ENCODE peak calls at places on chromosomes 12 and 14, in ten cellular contexts. One of them, this sample, is unnamed.

GRCh38 chr12:45303955-45304354 is 88.1 kb downstream of the ANO6 start:
- DNase-seq in AG10803: peak
- DNase-seq in activated naive CD4-positive, alpha-beta T cell treated with anti-CD3 and anti-CD28 coated beads for 36 hours: no peak
- DNase-seq in H1: no peak
- DNase-seq in stromal cell of bone marrow: no peak
- DNase-seq in activated CD4-positive, alpha-beta T cell treated with anti-CD3 and anti-CD28 coated beads for 48 hours: no peak
- DNase-seq in hypothalamus: no peak
- DNase-seq in activated CD8-positive, alpha-beta memory T cell treated with anti-CD3 and anti-CD28 coated beads for 1 hour: no peak
- DNase-seq in Ammon's horn: no peak
- DNase-seq in progenitor cell of endocrine pancreas: no peak
- DNase-seq in this sample: peak

GRCh38 chr12:1117970-1118563 is 127.0 kb downstream of the ERC1 start:
- DNase-seq in progenitor cell of endocrine pancreas: peak
- DNase-seq in Ammon's horn: peak
- DNase-seq in activated CD4-positive, alpha-beta T cell treated with anti-CD3 and anti-CD28 coated beads for 48 hours: peak
- DNase-seq in activated CD8-positive, alpha-beta memory T cell treated with anti-CD3 and anti-CD28 coated beads for 1 hour: peak
- DNase-seq in stromal cell of bone marrow: peak
- DNase-seq in H1: no peak
- DNase-seq in activated naive CD4-positive, alpha-beta T cell treated with anti-CD3 and anti-CD28 coated beads for 36 hours: peak
- DNase-seq in AG10803: peak
- DNase-seq in hypothalamus: no peak
- DNase-seq in this sample: peak

GRCh38 chr12:77231548-77231947 is 166.2 kb upstream of the E2F7 start:
- DNase-seq in stromal cell of bone marrow: peak
- DNase-seq in H1: no peak
- DNase-seq in hypothalamus: no peak
- DNase-seq in activated naive CD4-positive, alpha-beta T cell treated with anti-CD3 and anti-CD28 coated beads for 36 hours: no peak
- DNase-seq in activated CD8-positive, alpha-beta memory T cell treated with anti-CD3 and anti-CD28 coated beads for 1 hour: no peak
- DNase-seq in Ammon's horn: peak
- DNase-seq in AG10803: peak
- DNase-seq in progenitor cell of endocrine pancreas: no peak
- DNase-seq in activated CD4-positive, alpha-beta T cell treated with anti-CD3 and anti-CD28 coated beads for 48 hours: no peak
- DNase-seq in this sample: no peak

GRCh38 chr12:88579572-88579940 is 715 bp downstream of the KITLG start:
- DNase-seq in H1: no peak
- DNase-seq in activated CD4-positive, alpha-beta T cell treated with anti-CD3 and anti-CD28 coated beads for 48 hours: no peak
- DNase-seq in hypothalamus: no peak
- DNase-seq in Ammon's horn: peak
- DNase-seq in AG10803: no peak
- DNase-seq in activated CD8-positive, alpha-beta memory T cell treated with anti-CD3 and anti-CD28 coated beads for 1 hour: no peak
- DNase-seq in stromal cell of bone marrow: no peak
- DNase-seq in progenitor cell of endocrine pancreas: peak
- DNase-seq in activated naive CD4-positive, alpha-beta T cell treated with anti-CD3 and anti-CD28 coated beads for 36 hours: no peak
- DNase-seq in this sample: peak

GRCh38 chr14:50095895-50096294 is 20.5 kb downstream of the VCPKMT start:
- DNase-seq in Ammon's horn: no peak
- DNase-seq in progenitor cell of endocrine pancreas: no peak
- DNase-seq in H1: no peak
- DNase-seq in activated CD8-positive, alpha-beta memory T cell treated with anti-CD3 and anti-CD28 coated beads for 1 hour: no peak
- DNase-seq in activated CD4-positive, alpha-beta T cell treated with anti-CD3 and anti-CD28 coated beads for 48 hours: no peak
- DNase-seq in AG10803: no peak
- DNase-seq in stromal cell of bone marrow: no peak
- DNase-seq in hypothalamus: no peak
- DNase-seq in activated naive CD4-positive, alpha-beta T cell treated with anti-CD3 and anti-CD28 coated beads for 36 hours: no peak
- DNase-seq in this sample: no peak

GRCh38 chr12:113298861-113299545 is 35.9 kb downstream of the SLC8B1 start:
- DNase-seq in progenitor cell of endocrine pancreas: no peak
- DNase-seq in Ammon's horn: peak
- DNase-seq in activated naive CD4-positive, alpha-beta T cell treated with anti-CD3 and anti-CD28 coated beads for 36 hours: no peak
- DNase-seq in stromal cell of bone marrow: no peak
- DNase-seq in AG10803: peak
- DNase-seq in activated CD8-positive, alpha-beta memory T cell treated with anti-CD3 and anti-CD28 coated beads for 1 hour: no peak
- DNase-seq in H1: no peak
- DNase-seq in hypothalamus: no peak
- DNase-seq in activated CD4-positive, alpha-beta T cell treated with anti-CD3 and anti-CD28 coated beads for 48 hours: no peak
- DNase-seq in this sample: no peak

GRCh38 chr12:100576311-100577036 is 3.0 kb downstream of the GAS2L3 start:
- DNase-seq in activated CD4-positive, alpha-beta T cell treated with anti-CD3 and anti-CD28 coated beads for 48 hours: no peak
- DNase-seq in stromal cell of bone marrow: peak
- DNase-seq in activated CD8-positive, alpha-beta memory T cell treated with anti-CD3 and anti-CD28 coated beads for 1 hour: no peak
- DNase-seq in activated naive CD4-positive, alpha-beta T cell treated with anti-CD3 and anti-CD28 coated beads for 36 hours: no peak
- DNase-seq in H1: no peak
- DNase-seq in hypothalamus: no peak
- DNase-seq in Ammon's horn: no peak
- DNase-seq in AG10803: peak
- DNase-seq in progenitor cell of endocrine pancreas: no peak
- DNase-seq in this sample: no peak

GRCh38 chr14:63542231-63542999 is 762 bp downstream of the PPP2R5E start:
- DNase-seq in H1: no peak
- DNase-seq in stromal cell of bone marrow: no peak
- DNase-seq in hypothalamus: no peak
- DNase-seq in activated CD8-positive, alpha-beta memory T cell treated with anti-CD3 and anti-CD28 coated beads for 1 hour: no peak
- DNase-seq in progenitor cell of endocrine pancreas: peak
- DNase-seq in activated CD4-positive, alpha-beta T cell treated with anti-CD3 and anti-CD28 coated beads for 48 hours: peak
- DNase-seq in activated naive CD4-positive, alpha-beta T cell treated with anti-CD3 and anti-CD28 coated beads for 36 hours: peak
- DNase-seq in AG10803: peak
- DNase-seq in Ammon's horn: no peak
- DNase-seq in this sample: no peak

GRCh38 chr12:49389092-49389703 is 21.9 kb downstream of the SPATS2 start:
- DNase-seq in activated CD8-positive, alpha-beta memory T cell treated with anti-CD3 and anti-CD28 coated beads for 1 hour: peak
- DNase-seq in AG10803: no peak
- DNase-seq in hypothalamus: no peak
- DNase-seq in activated CD4-positive, alpha-beta T cell treated with anti-CD3 and anti-CD28 coated beads for 48 hours: peak
- DNase-seq in Ammon's horn: no peak
- DNase-seq in progenitor cell of endocrine pancreas: no peak
- DNase-seq in H1: peak
- DNase-seq in stromal cell of bone marrow: no peak
- DNase-seq in activated naive CD4-positive, alpha-beta T cell treated with anti-CD3 and anti-CD28 coated beads for 36 hours: peak
- DNase-seq in this sample: no peak

GRCh38 chr12:79901506-79901905 is 33.4 kb downstream of the PPP1R12A start:
- DNase-seq in progenitor cell of endocrine pancreas: no peak
- DNase-seq in hypothalamus: no peak
- DNase-seq in AG10803: no peak
- DNase-seq in Ammon's horn: no peak
- DNase-seq in activated naive CD4-positive, alpha-beta T cell treated with anti-CD3 and anti-CD28 coated beads for 36 hours: no peak
- DNase-seq in activated CD4-positive, alpha-beta T cell treated with anti-CD3 and anti-CD28 coated beads for 48 hours: no peak
- DNase-seq in stromal cell of bone marrow: no peak
- DNase-seq in H1: no peak
- DNase-seq in activated CD8-positive, alpha-beta memory T cell treated with anti-CD3 and anti-CD28 coated beads for 1 hour: no peak
- DNase-seq in this sample: no peak

GRCh38 chr12:132478845-132479244 is 11.1 kb upstream of the FBRSL1 start:
- DNase-seq in activated CD8-positive, alpha-beta memory T cell treated with anti-CD3 and anti-CD28 coated beads for 1 hour: no peak
- DNase-seq in activated CD4-positive, alpha-beta T cell treated with anti-CD3 and anti-CD28 coated beads for 48 hours: no peak
- DNase-seq in H1: no peak
- DNase-seq in hypothalamus: no peak
- DNase-seq in stromal cell of bone marrow: no peak
- DNase-seq in activated naive CD4-positive, alpha-beta T cell treated with anti-CD3 and anti-CD28 coated beads for 36 hours: no peak
- DNase-seq in progenitor cell of endocrine pancreas: no peak
- DNase-seq in Ammon's horn: no peak
- DNase-seq in AG10803: no peak
- DNase-seq in this sample: no peak

GRCh38 chr14:59771577-59771976 is 99.0 kb downstream of the RTN1 start:
- DNase-seq in progenitor cell of endocrine pancreas: no peak
- DNase-seq in stromal cell of bone marrow: no peak
- DNase-seq in activated naive CD4-positive, alpha-beta T cell treated with anti-CD3 and anti-CD28 coated beads for 36 hours: no peak
- DNase-seq in H1: no peak
- DNase-seq in hypothalamus: no peak
- DNase-seq in activated CD8-positive, alpha-beta memory T cell treated with anti-CD3 and anti-CD28 coated beads for 1 hour: no peak
- DNase-seq in AG10803: no peak
- DNase-seq in Ammon's horn: no peak
- DNase-seq in activated CD4-positive, alpha-beta T cell treated with anti-CD3 and anti-CD28 coated beads for 48 hours: no peak
- DNase-seq in this sample: no peak

GRCh38 chr12:110948041-110948440 is 27.7 kb upstream of the MYL2 start:
- DNase-seq in activated CD4-positive, alpha-beta T cell treated with anti-CD3 and anti-CD28 coated beads for 48 hours: no peak
- DNase-seq in activated CD8-positive, alpha-beta memory T cell treated with anti-CD3 and anti-CD28 coated beads for 1 hour: no peak
- DNase-seq in Ammon's horn: no peak
- DNase-seq in H1: no peak
- DNase-seq in hypothalamus: no peak
- DNase-seq in activated naive CD4-positive, alpha-beta T cell treated with anti-CD3 and anti-CD28 coated beads for 36 hours: no peak
- DNase-seq in progenitor cell of endocrine pancreas: no peak
- DNase-seq in AG10803: no peak
- DNase-seq in stromal cell of bone marrow: no peak
- DNase-seq in this sample: peak

GRCh38 chr12:109065853-109066193 is 13.4 kb downstream of the USP30 start:
- DNase-seq in activated naive CD4-positive, alpha-beta T cell treated with anti-CD3 and anti-CD28 coated beads for 36 hours: no peak
- DNase-seq in AG10803: no peak
- DNase-seq in Ammon's horn: no peak
- DNase-seq in activated CD8-positive, alpha-beta memory T cell treated with anti-CD3 and anti-CD28 coated beads for 1 hour: no peak
- DNase-seq in activated CD4-positive, alpha-beta T cell treated with anti-CD3 and anti-CD28 coated beads for 48 hours: no peak
- DNase-seq in H1: no peak
- DNase-seq in progenitor cell of endocrine pancreas: no peak
- DNase-seq in hypothalamus: no peak
- DNase-seq in stromal cell of bone marrow: no peak
- DNase-seq in this sample: no peak

GRCh38 chr14:41606249-41607118 is at the start of gene LRFN5:
- DNase-seq in activated CD8-positive, alpha-beta memory T cell treated with anti-CD3 and anti-CD28 coated beads for 1 hour: no peak
- DNase-seq in activated CD4-positive, alpha-beta T cell treated with anti-CD3 and anti-CD28 coated beads for 48 hours: no peak
- DNase-seq in progenitor cell of endocrine pancreas: peak
- DNase-seq in stromal cell of bone marrow: no peak
- DNase-seq in AG10803: peak
- DNase-seq in activated naive CD4-positive, alpha-beta T cell treated with anti-CD3 and anti-CD28 coated beads for 36 hours: peak
- DNase-seq in Ammon's horn: peak
- DNase-seq in hypothalamus: no peak
- DNase-seq in H1: no peak
- DNase-seq in this sample: no peak

This sample was measured in T47D.